ENCODE peak calls at places on chromosomes 2 and 18, in five cellular contexts. H is fibroblast of lung; X is activated naive CD8-positive, alpha-beta T cell treated with anti-CD3 and anti-CD28 coated beads, Interleukin-2, amount 50 U/mL, for 24 hours; L is NCI-H510A treated with DMSO at 0.1 percent for 48 hours; U is HEK293T. B is an unnamed sample.

GRCh38 chr2:23565814-23566213 is 180.8 kb downstream of the KLHL29 start:
- DNase-seq in H (no peak), X (no peak), L (no peak), U (no peak), B (no peak)

GRCh38 chr2:237441605-237442004 is 27.6 kb upstream of the COL6A3 start:
- DNase-seq in H (peak), X (no peak), L (no peak), U (no peak), B (no peak)

GRCh38 chr2:45380131-45380836 is 230.8 kb downstream of the SRBD1 start:
- DNase-seq in H (peak), X (no peak), L (no peak), U (no peak), B (no peak)

GRCh38 chr18:43596106-43596712 is 318.9 kb upstream of the SYT4 start:
- DNase-seq in H (peak), X (no peak), L (peak), U (peak), B (no peak)

GRCh38 chr2:21041943-21042707 is 1.7 kb downstream of the APOB start:
- DNase-seq in H (no peak), X (no peak), L (no peak), U (no peak), B (no peak)

GRCh38 chr2:27431395-27431794 is 3.0 kb downstream of the NRBP1 start:
- DNase-seq in H (peak), X (peak), L (no peak), U (no peak), B (no peak)

GRCh38 chr18:63220903-63221302 is 98.7 kb downstream of the BCL2 start:
- DNase-seq in H (no peak), X (no peak), L (no peak), U (no peak), B (no peak)

GRCh38 chr2:219441451-219442205 is 7.0 kb downstream of the SPEG start:
- DNase-seq in H (peak), X (peak), L (peak), U (peak), B (peak)

GRCh38 chr2:46216213-46216612 is 81.0 kb upstream of the EPAS1 start:
- DNase-seq in H (peak), X (no peak), L (no peak), U (no peak), B (no peak)

GRCh38 chr2:174333502-174334277 is 1.1 kb upstream of the SP9 start:
- DNase-seq in H (no peak), X (no peak), L (no peak), U (no peak), B (peak)

GRCh38 chr2:58261215-58261614 is 20.1 kb upstream of the FANCL start:
- DNase-seq in H (no peak), X (no peak), L (no peak), U (no peak), B (no peak)

GRCh38 chr2:86337235-86338099 is at the start of gene REEP1:
- DNase-seq in H (peak), X (peak), L (peak), U (peak), B (peak)

GRCh38 chr18:58813821-58814220 is 50.9 kb upstream of the ZNF532 start:
- DNase-seq in H (no peak), X (no peak), L (no peak), U (no peak), B (no peak)

GRCh38 chr18:8468911-8469310 is 140.3 kb upstream of the RAB12 start:
- DNase-seq in H (peak), X (no peak), L (no peak), U (no peak), B (peak)

GRCh38 chr2:37780097-37780676 is 108.7 kb upstream of the CDC42EP3 start:
- DNase-seq in H (peak), X (no peak), L (no peak), U (no peak), B (no peak)

GRCh38 chr2:148794558-148794957 is 80.5 kb upstream of the KIF5C start:
- DNase-seq in H (peak), X (no peak), L (no peak), U (no peak), B (no peak)

GRCh38 chr2:198476007-198476406 is 671.6 kb downstream of the PLCL1 start:
- DNase-seq in H (no peak), X (no peak), L (peak), U (peak), B (no peak)

GRCh38 chr2:60551241-60552095 is 2.0 kb downstream of the BCL11A start:
- DNase-seq in H (peak), X (peak), L (peak), U (peak), B (peak)

GRCh38 chr2:15964936-15965563 is 24.7 kb downstream of the MYCN start:
- DNase-seq in H (no peak), X (no peak), L (no peak), U (no peak), B (no peak)

GRCh38 chr2:185069107-185069506 is 470.8 kb downstream of the ZNF804A start:
- DNase-seq in H (no peak), X (no peak), L (no peak), U (no peak), B (no peak)

GRCh38 chr2:60554649-60555065 is 1.2 kb upstream of the BCL11A start:
- DNase-seq in H (no peak), X (no peak), L (peak), U (no peak), B (peak)

GRCh38 chr2:228847684-228848083 is 423.4 kb downstream of the PID1 start:
- DNase-seq in H (peak), X (no peak), L (no peak), U (no peak), B (no peak)

GRCh38 chr2:217978536-217979150 is 24.2 kb downstream of the TNS1 start:
- DNase-seq in H (peak), X (no peak), L (peak), U (no peak), B (peak)

GRCh38 chr2:71484354-71484753 is 31.0 kb downstream of the DYSF start:
- DNase-seq in H (no peak), X (no peak), L (no peak), U (no peak), B (no peak)

GRCh38 chr18:62875320-62875719 is 160.0 kb downstream of the PHLPP1 start:
- DNase-seq in H (no peak), X (no peak), L (no peak), U (no peak), B (no peak)

GRCh38 chr2:48529676-48530032 is 300 bp upstream of the STON1 start:
- DNase-seq in H (no peak), X (peak), L (no peak), U (no peak), B (peak)

GRCh38 chr18:10017048-10017447 is 103.2 kb downstream of the VAPA start:
- DNase-seq in H (peak), X (no peak), L (no peak), U (no peak), B (no peak)

GRCh38 chr2:152558174-152559091 is 158.8 kb downstream of the PRPF40A start:
- DNase-seq in H (peak), X (no peak), L (no peak), U (no peak), B (no peak)

GRCh38 chr2:136917281-136917680 is 151.9 kb downstream of the THSD7B start:
- DNase-seq in H (no peak), X (no peak), L (peak), U (no peak), B (no peak)

GRCh38 chr2:70515938-70516337 is 37.7 kb downstream of the TGFA start:
- DNase-seq in H (no peak), X (no peak), L (no peak), U (no peak), B (no peak)

GRCh38 chr18:48703418-48703817 is 164.6 kb downstream of the CTIF start:
- DNase-seq in H (no peak), X (no peak), L (no peak), U (no peak), B (no peak)

GRCh38 chr2:40352321-40353099 is 99.4 kb downstream of the SLC8A1 start:
- DNase-seq in H (peak), X (no peak), L (no peak), U (no peak), B (no peak)

GRCh38 chr18:5238371-5238758 is 41.3 kb upstream of the AKAIN1 start:
- DNase-seq in H (peak), X (peak), L (peak), U (no peak), B (peak)

GRCh38 chr2:5077479-5078089 is 614.6 kb upstream of the SOX11 start:
- DNase-seq in H (peak), X (no peak), L (no peak), U (no peak), B (no peak)